ENCODE peak calls at places on chromosomes 3 and 15, in ten cellular contexts. R is mesothelial cell of epicardium, C is GM06990, E is left ventricle myocardium inferior, J is RWPE1, H is HCT116, T is NB4, B is uterus, W is body of pancreas, N is brain microvascular endothelial cell. Z is an unnamed sample.

GRCh38 chr3:107745354-107745753 is 222.6 kb downstream of the BBX start:
- DNase-seq in R (no peak), C (no peak), E (no peak), J (no peak), H (no peak), T (no peak), B (no peak), W (no peak), N (no peak), Z (no peak)

GRCh38 chr15:74134387-74135027 is 4.1 kb downstream of the ISLR2 start:
- DNase-seq in R (no peak), C (peak), E (no peak), J (peak), H (no peak), T (peak), B (peak), W (peak), N (no peak), Z (peak)

GRCh38 chr3:183229177-183229576 is 23.9 kb upstream of the B3GNT5 start:
- DNase-seq in R (no peak), C (no peak), E (no peak), J (no peak), H (no peak), T (no peak), B (no peak), W (no peak), N (no peak), Z (no peak)

GRCh38 chr15:42152196-42152920 is 4.1 kb downstream of the PLA2G4F start:
- DNase-seq in R (no peak), C (no peak), E (peak), J (no peak), H (no peak), T (no peak), B (no peak), W (peak), N (no peak), Z (no peak)

GRCh38 chr15:70385711-70386110 is 288.0 kb upstream of the TLE3 start:
- DNase-seq in R (peak), C (no peak), E (no peak), J (no peak), H (no peak), T (no peak), B (no peak), W (no peak), N (no peak), Z (no peak)

GRCh38 chr3:138049157-138049919 is 39.4 kb downstream of the CLDN18 start:
- DNase-seq in R (no peak), C (no peak), E (no peak), J (no peak), H (no peak), T (no peak), B (no peak), W (no peak), N (peak), Z (no peak)

GRCh38 chr3:42730706-42731420 is 28.3 kb upstream of the HHATL start:
- DNase-seq in R (peak), C (no peak), E (no peak), J (no peak), H (no peak), T (no peak), B (no peak), W (no peak), N (no peak), Z (no peak)

GRCh38 chr3:193704431-193704830 is 111.4 kb downstream of the OPA1 start:
- DNase-seq in R (no peak), C (no peak), E (no peak), J (no peak), H (no peak), T (peak), B (no peak), W (no peak), N (no peak), Z (peak)

GRCh38 chr15:98075441-98075840 is 114.9 kb downstream of the ARRDC4 start:
- DNase-seq in R (no peak), C (no peak), E (no peak), J (no peak), H (no peak), T (no peak), B (no peak), W (no peak), N (no peak), Z (no peak)

DNA sequence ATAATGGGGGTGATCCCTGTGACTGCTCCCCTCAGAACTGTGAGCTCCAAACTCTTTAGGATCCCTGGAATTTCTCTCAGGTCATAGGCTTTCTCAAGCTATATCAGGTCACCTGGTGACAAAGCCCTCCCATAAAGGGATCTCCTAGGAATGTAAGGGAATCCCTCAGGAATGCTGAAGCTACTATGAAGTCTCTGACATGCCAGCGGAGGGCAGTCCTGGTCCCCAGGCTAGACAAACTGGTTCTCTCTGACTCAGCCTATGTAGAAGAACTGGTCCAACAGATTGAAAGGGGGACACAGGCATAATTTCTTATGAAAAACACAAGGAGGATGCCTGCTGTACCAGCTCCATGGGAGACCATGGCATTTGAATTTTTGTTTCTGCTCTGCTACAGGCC is 6.7 kb downstream of the LPCAT4 start:
- DNase-seq in R (no peak), C (no peak), E (no peak), J (peak), H (peak), T (no peak), B (no peak), W (no peak), N (no peak), Z (no peak)
- TF ChIP-seq CTCF in R (no peak), C (no peak), E (no peak), J (no peak), H (no peak), T (no peak), B (no peak), W (no peak), N (no peak), Z (no peak)

GRCh38 chr15:50764331-50765201 is 940 bp downstream of the SPPL2A start:
- DNase-seq in R (no peak), C (no peak), E (no peak), J (peak), H (no peak), T (peak), B (no peak), W (no peak), N (no peak), Z (no peak)

GRCh38 chr15:50767332-50767861 is 1.9 kb upstream of the SPPL2A start:
- DNase-seq in R (no peak), C (no peak), E (peak), J (no peak), H (no peak), T (no peak), B (no peak), W (peak), N (no peak), Z (no peak)

GRCh38 chr15:50765202-50765967 is at the start of gene SPPL2A:
- DNase-seq in R (peak), C (peak), E (peak), J (peak), H (peak), T (peak), B (peak), W (peak), N (peak), Z (peak)
- TF ChIP-seq CTCF in R (no peak), C (no peak), E (no peak), J (no peak), H (no peak), T (no peak), B (no peak), W (no peak), N (no peak), Z (no peak)

GRCh38 chr3:74651885-74652284 is 37.4 kb upstream of the CNTN3 start:
- DNase-seq in R (no peak), C (no peak), E (no peak), J (no peak), H (no peak), T (no peak), B (no peak), W (no peak), N (no peak), Z (no peak)
- TF ChIP-seq CTCF in R (no peak), C (no peak), E (no peak), J (no peak), H (no peak), T (no peak), B (no peak), W (no peak), N (no peak), Z (no peak)

GRCh38 chr15:86213420-86213819 is 133.7 kb downstream of the AGBL1 start:
- DNase-seq in R (no peak), C (no peak), E (no peak), J (no peak), H (no peak), T (no peak), B (no peak), W (no peak), N (no peak), Z (no peak)
- TF ChIP-seq CTCF in R (no peak), C (peak), E (no peak), J (no peak), H (peak), T (peak), B (no peak), W (no peak), N (no peak), Z (peak)

GRCh38 chr15:37289109-37289765 is 188.9 kb upstream of the MEIS2 start:
- DNase-seq in R (no peak), C (no peak), E (no peak), J (no peak), H (peak), T (peak), B (no peak), W (no peak), N (peak), Z (no peak)
- TF ChIP-seq CTCF in R (no peak), C (peak), E (peak), J (no peak), H (peak), T (peak), B (no peak), W (no peak), N (peak), Z (peak)

DNA sequence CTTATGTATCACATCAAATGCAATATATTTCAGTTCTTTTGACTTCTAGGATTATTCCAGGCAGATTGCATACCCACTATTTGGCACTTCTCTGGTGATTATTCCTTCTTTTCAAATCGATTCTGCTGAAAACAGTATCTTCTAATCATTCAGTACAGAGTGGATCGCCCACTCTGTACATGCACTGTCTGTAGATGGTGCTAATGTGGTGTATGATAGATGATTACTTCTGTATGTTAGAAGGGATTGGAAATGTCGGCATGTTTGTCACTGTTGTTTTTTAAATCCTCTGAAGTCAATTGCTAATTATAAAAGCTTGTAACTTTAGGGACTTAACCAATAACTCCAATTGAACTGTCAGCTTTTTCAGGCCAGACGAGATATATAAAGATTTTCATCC is 642.5 kb downstream of the GRM7 start:
- DNase-seq in R (no peak), C (no peak), E (no peak), J (no peak), H (no peak), T (no peak), B (no peak), W (no peak), N (no peak), Z (no peak)
- TF ChIP-seq CTCF in R (no peak), C (no peak), E (no peak), J (no peak), H (no peak), T (no peak), B (no peak), W (no peak), N (no peak), Z (no peak)

DNA sequence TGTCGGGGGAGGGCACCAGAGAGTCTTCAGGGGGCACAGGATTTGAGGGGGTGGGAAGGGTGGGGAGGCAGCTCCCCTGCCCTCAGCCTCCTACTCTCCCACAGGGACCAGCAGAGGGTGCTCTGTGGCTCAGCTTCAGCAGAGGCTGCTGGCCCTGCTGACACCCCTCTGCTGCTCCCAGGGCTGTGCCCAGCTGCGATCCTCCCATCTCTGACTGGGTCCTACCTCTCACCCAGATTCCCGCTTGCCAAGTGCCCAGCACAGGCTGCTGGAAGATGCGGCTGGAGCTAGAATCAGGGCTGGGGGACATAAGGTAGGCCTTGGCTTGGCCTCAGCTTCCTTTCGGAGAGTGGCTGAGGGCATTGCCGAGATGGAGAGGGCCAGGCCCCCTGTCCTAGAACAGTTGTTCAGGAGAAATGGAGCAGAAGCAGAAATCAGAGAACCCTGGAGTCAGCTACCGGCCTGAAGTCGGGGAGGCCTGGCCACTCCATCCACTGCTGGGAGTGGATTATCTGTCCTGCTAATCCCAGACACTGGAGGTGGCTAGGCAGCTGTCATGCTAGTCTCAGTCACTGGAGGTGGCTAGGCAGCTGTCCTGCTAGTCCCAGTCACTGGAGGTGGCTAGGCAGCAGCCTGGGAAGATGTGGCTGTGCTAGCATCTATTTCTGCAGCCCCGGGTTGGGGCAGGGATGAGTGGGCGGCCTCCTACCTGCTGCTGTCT is 3.9 kb downstream of the GRM2 start:
- DNase-seq in R (no peak), C (no peak), E (no peak), J (no peak), H (no peak), T (no peak), B (no peak), W (no peak), N (no peak), Z (no peak)
- TF ChIP-seq CTCF in R (no peak), C (peak), E (no peak), J (no peak), H (peak), T (peak), B (no peak), W (no peak), N (peak), Z (no peak)

GRCh38 chr3:142929109-142929508 is 34.4 kb downstream of the PAQR9 start:
- DNase-seq in R (no peak), C (no peak), E (peak), J (peak), H (peak), T (peak), B (no peak), W (peak), N (peak), Z (no peak)
- TF ChIP-seq CTCF in R (no peak), C (peak), E (peak), J (peak), H (peak), T (peak), B (no peak), W (peak), N (peak), Z (peak)

DNA sequence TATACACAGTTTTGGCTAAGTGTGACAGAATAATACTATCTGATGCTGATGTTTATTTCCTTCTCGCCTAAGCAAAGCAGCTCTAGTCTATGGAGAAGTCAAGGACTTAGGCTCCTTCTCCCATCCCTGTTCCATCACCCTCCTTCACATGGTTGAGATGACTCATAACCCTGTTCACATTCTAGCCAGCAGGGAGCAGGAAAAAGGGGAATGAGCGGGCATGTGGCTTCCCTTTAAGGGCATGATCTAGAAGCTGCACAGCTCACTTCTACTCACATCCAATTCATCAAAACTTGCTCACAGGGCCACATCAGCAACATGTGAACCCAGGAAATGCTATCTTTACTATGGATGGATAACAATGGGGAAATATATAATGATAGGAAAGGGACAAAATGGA is 40.9 kb downstream of the CBLB start:
- DNase-seq in R (no peak), C (no peak), E (no peak), J (peak), H (peak), T (peak), B (no peak), W (no peak), N (peak), Z (no peak)
- TF ChIP-seq CTCF in R (no peak), C (no peak), E (peak), J (no peak), H (peak), T (no peak), B (no peak), W (no peak), N (peak), Z (peak)

Z was measured in neural crest cell.